ENCODE peak calls at places on chromosomes 3 and 15, in five cellular contexts. G, H, S, J and I are unnamed samples.

GRCh38 chr15:60400957-60401356 is 3.2 kb upstream of the ANXA2 start:
- DNase-seq in G (no peak), H (no peak), S (no peak), J (no peak), I (no peak)

GRCh38 chr15:27418729-27419128 is 447.7 kb downstream of the GABRG3 start:
- DNase-seq in G (peak), H (peak), S (no peak), J (no peak), I (no peak)

GRCh38 chr3:24763421-24763820 is 268.8 kb upstream of the THRB start:
- DNase-seq in G (no peak), H (no peak), S (no peak), J (no peak), I (no peak)

GRCh38 chr3:104149154-104149553 is 1217.6 kb upstream of the ALCAM start:
- DNase-seq in G (no peak), H (no peak), S (no peak), J (no peak), I (no peak)

GRCh38 chr15:68470981-68471380 is 39.0 kb upstream of the ITGA11 start:
- DNase-seq in G (no peak), H (no peak), S (no peak), J (no peak), I (no peak)

GRCh38 chr15:82570721-82571519 is 30.7 kb upstream of the RPS17 start:
- DNase-seq in G (peak), H (no peak), S (no peak), J (no peak), I (no peak)

GRCh38 chr15:96331942-96332853 is 1.7 kb downstream of the NR2F2 start:
- DNase-seq in G (peak), H (no peak), S (no peak), J (no peak), I (peak)

GRCh38 chr3:169218314-169218983 is 445.1 kb downstream of the MECOM start:
- DNase-seq in G (peak), H (peak), S (no peak), J (no peak), I (no peak)

GRCh38 chr3:194872669-194872977 is 186.9 kb downstream of the FAM43A start:
- DNase-seq in G (no peak), H (no peak), S (no peak), J (no peak), I (no peak)

GRCh38 chr3:70933105-70933810 is 620.8 kb upstream of the MDFIC2 start:
- DNase-seq in G (no peak), H (no peak), S (no peak), J (no peak), I (no peak)

GRCh38 chr15:42940527-42940926 is 19.9 kb upstream of the TTBK2 start:
- DNase-seq in G (no peak), H (no peak), S (no peak), J (no peak), I (no peak)

GRCh38 chr15:33370225-33371020 is 59.7 kb downstream of the RYR3 start:
- DNase-seq in G (no peak), H (peak), S (no peak), J (no peak), I (no peak)